ENCODE peak calls at places on chromosomes 3 and 15, in nine cellular contexts. One of them, this sample, is unnamed.

GRCh38 chr15:90609254-90610185 is 79.8 kb downstream of the CRTC3 start:
- DNase-seq in T-helper 2 cell: no peak
- DNase-seq in mesendoderm: peak; percentile 53
- DNase-seq in NCI-H2081: peak; percentile 21
- DNase-seq in GDM1: no peak
- DNase-seq in T follicular helper cell: no peak
- DNase-seq in astrocyte of the spinal cord: no peak
- DNase-seq in right lobe of liver: no peak
- DNase-seq in posterior vena cava: no peak
- DNase-seq in this sample: no peak

GRCh38 chr3:117726776-117727175 is 1017.2 kb downstream of the TUSC7 start:
- DNase-seq in T-helper 2 cell: no peak
- DNase-seq in mesendoderm: no peak
- DNase-seq in NCI-H2081: no peak
- DNase-seq in GDM1: no peak
- DNase-seq in T follicular helper cell: no peak
- DNase-seq in astrocyte of the spinal cord: no peak
- DNase-seq in right lobe of liver: no peak
- DNase-seq in posterior vena cava: no peak
- DNase-seq in this sample: no peak

GRCh38 chr3:40333416-40333815 is 23.9 kb downstream of the EIF1B start:
- DNase-seq in T-helper 2 cell: no peak
- DNase-seq in mesendoderm: no peak
- DNase-seq in NCI-H2081: no peak
- DNase-seq in GDM1: no peak
- DNase-seq in T follicular helper cell: no peak
- DNase-seq in astrocyte of the spinal cord: no peak
- DNase-seq in right lobe of liver: no peak
- DNase-seq in posterior vena cava: no peak
- DNase-seq in this sample: peak; percentile 10

GRCh38 chr15:76998661-76999285 is 3.8 kb downstream of the PSTPIP1 start:
- DNase-seq in T-helper 2 cell: no peak
- DNase-seq in mesendoderm: no peak
- DNase-seq in NCI-H2081: no peak
- DNase-seq in GDM1: no peak
- DNase-seq in T follicular helper cell: no peak
- DNase-seq in astrocyte of the spinal cord: no peak
- DNase-seq in right lobe of liver: no peak
- DNase-seq in posterior vena cava: peak; percentile 56
- DNase-seq in this sample: no peak

GRCh38 chr3:187205683-187206082 is 8.4 kb downstream of the RTP1 start:
- DNase-seq in T-helper 2 cell: no peak
- DNase-seq in mesendoderm: no peak
- DNase-seq in NCI-H2081: no peak
- DNase-seq in GDM1: no peak
- DNase-seq in T follicular helper cell: no peak
- DNase-seq in astrocyte of the spinal cord: no peak
- DNase-seq in right lobe of liver: no peak
- DNase-seq in posterior vena cava: no peak
- DNase-seq in this sample: no peak

GRCh38 chr3:13497386-13497785 is 17.3 kb downstream of the HDAC11 start:
- DNase-seq in T-helper 2 cell: no peak
- DNase-seq in mesendoderm: no peak
- DNase-seq in NCI-H2081: no peak
- DNase-seq in GDM1: no peak
- DNase-seq in T follicular helper cell: no peak
- DNase-seq in astrocyte of the spinal cord: no peak
- DNase-seq in right lobe of liver: no peak
- DNase-seq in posterior vena cava: peak; percentile 34
- DNase-seq in this sample: no peak

GRCh38 chr3:78919021-78919755 is 848.6 kb downstream of the ROBO1 start:
- DNase-seq in T-helper 2 cell: no peak
- DNase-seq in mesendoderm: peak; percentile 32
- DNase-seq in NCI-H2081: no peak
- DNase-seq in GDM1: no peak
- DNase-seq in T follicular helper cell: no peak
- DNase-seq in astrocyte of the spinal cord: peak; percentile 92
- DNase-seq in right lobe of liver: no peak
- DNase-seq in posterior vena cava: no peak
- DNase-seq in this sample: no peak

GRCh38 chr3:147089286-147089685 is 317.1 kb downstream of the ZIC4 start:
- DNase-seq in T-helper 2 cell: no peak
- DNase-seq in mesendoderm: no peak
- DNase-seq in NCI-H2081: no peak
- DNase-seq in GDM1: no peak
- DNase-seq in T follicular helper cell: no peak
- DNase-seq in astrocyte of the spinal cord: peak; percentile 11
- DNase-seq in right lobe of liver: no peak
- DNase-seq in posterior vena cava: no peak
- DNase-seq in this sample: no peak

GRCh38 chr15:55742927-55743614 is at the start of gene PRTG:
- DNase-seq in T-helper 2 cell: no peak
- DNase-seq in mesendoderm: peak; percentile 87
- DNase-seq in NCI-H2081: peak; percentile 35
- DNase-seq in GDM1: no peak
- DNase-seq in T follicular helper cell: no peak
- DNase-seq in astrocyte of the spinal cord: peak; percentile 82
- DNase-seq in right lobe of liver: peak; percentile 52
- DNase-seq in posterior vena cava: peak; percentile 91
- DNase-seq in this sample: peak; percentile 25

GRCh38 chr3:25895443-25895842 is 105.6 kb downstream of the OXSM start:
- DNase-seq in T-helper 2 cell: no peak
- DNase-seq in mesendoderm: peak; percentile 68
- DNase-seq in NCI-H2081: no peak
- DNase-seq in GDM1: no peak
- DNase-seq in T follicular helper cell: no peak
- DNase-seq in astrocyte of the spinal cord: no peak
- DNase-seq in right lobe of liver: no peak
- DNase-seq in posterior vena cava: no peak
- DNase-seq in this sample: no peak

GRCh38 chr3:134874737-134875413 is 79.8 kb downstream of the EPHB1 start:
- DNase-seq in T-helper 2 cell: no peak
- DNase-seq in mesendoderm: no peak
- DNase-seq in NCI-H2081: peak; percentile 34
- DNase-seq in GDM1: no peak
- DNase-seq in T follicular helper cell: no peak
- DNase-seq in astrocyte of the spinal cord: peak; percentile 5
- DNase-seq in right lobe of liver: peak; percentile 54
- DNase-seq in posterior vena cava: no peak
- DNase-seq in this sample: no peak

GRCh38 chr3:169754711-169755110 is 10.1 kb downstream of the TERC start:
- DNase-seq in T-helper 2 cell: no peak
- DNase-seq in mesendoderm: no peak
- DNase-seq in NCI-H2081: no peak
- DNase-seq in GDM1: no peak
- DNase-seq in T follicular helper cell: no peak
- DNase-seq in astrocyte of the spinal cord: no peak
- DNase-seq in right lobe of liver: no peak
- DNase-seq in posterior vena cava: no peak
- DNase-seq in this sample: no peak

GRCh38 chr3:61155701-61156292 is 95.5 kb downstream of the FHIT start:
- DNase-seq in T-helper 2 cell: no peak
- DNase-seq in mesendoderm: no peak
- DNase-seq in NCI-H2081: no peak
- DNase-seq in GDM1: no peak
- DNase-seq in T follicular helper cell: no peak
- DNase-seq in astrocyte of the spinal cord: no peak
- DNase-seq in right lobe of liver: peak; percentile 79
- DNase-seq in posterior vena cava: no peak
- DNase-seq in this sample: no peak

GRCh38 chr3:126022741-126023359 is 53.9 kb downstream of the ROPN1B start:
- DNase-seq in T-helper 2 cell: no peak
- DNase-seq in mesendoderm: no peak
- DNase-seq in NCI-H2081: no peak
- DNase-seq in GDM1: no peak
- DNase-seq in T follicular helper cell: no peak
- DNase-seq in astrocyte of the spinal cord: no peak
- DNase-seq in right lobe of liver: no peak
- DNase-seq in posterior vena cava: no peak
- DNase-seq in this sample: no peak

GRCh38 chr15:52349062-52349700 is 53.6 kb upstream of the MYO5C start:
- DNase-seq in T-helper 2 cell: no peak
- DNase-seq in mesendoderm: peak; percentile 54
- DNase-seq in NCI-H2081: no peak
- DNase-seq in GDM1: no peak
- DNase-seq in T follicular helper cell: no peak
- DNase-seq in astrocyte of the spinal cord: no peak
- DNase-seq in right lobe of liver: no peak
- DNase-seq in posterior vena cava: no peak
- DNase-seq in this sample: no peak

GRCh38 chr3:112388972-112389371 is 56.0 kb downstream of the CD200 start:
- DNase-seq in T-helper 2 cell: no peak
- DNase-seq in mesendoderm: no peak
- DNase-seq in NCI-H2081: no peak
- DNase-seq in GDM1: no peak
- DNase-seq in T follicular helper cell: no peak
- DNase-seq in astrocyte of the spinal cord: no peak
- DNase-seq in right lobe of liver: no peak
- DNase-seq in posterior vena cava: no peak
- DNase-seq in this sample: no peak

GRCh38 chr3:54917172-54917571 is 10.7 kb downstream of the LRTM1 start:
- DNase-seq in T-helper 2 cell: no peak
- DNase-seq in mesendoderm: no peak
- DNase-seq in NCI-H2081: no peak
- DNase-seq in GDM1: no peak
- DNase-seq in T follicular helper cell: no peak
- DNase-seq in astrocyte of the spinal cord: peak; percentile 38
- DNase-seq in right lobe of liver: no peak
- DNase-seq in posterior vena cava: no peak
- DNase-seq in this sample: no peak

GRCh38 chr3:151580592-151580991 is 119.7 kb upstream of the IGSF10 start:
- DNase-seq in T-helper 2 cell: no peak
- DNase-seq in mesendoderm: no peak
- DNase-seq in NCI-H2081: no peak
- DNase-seq in GDM1: no peak
- DNase-seq in T follicular helper cell: no peak
- DNase-seq in astrocyte of the spinal cord: peak; percentile 84
- DNase-seq in right lobe of liver: no peak
- DNase-seq in posterior vena cava: no peak
- DNase-seq in this sample: peak; percentile 68

GRCh38 chr3:115217678-115218451 is 70.8 kb upstream of the ZBTB20 start:
- DNase-seq in T-helper 2 cell: no peak
- DNase-seq in mesendoderm: peak; percentile 56
- DNase-seq in NCI-H2081: peak; percentile 61
- DNase-seq in GDM1: no peak
- DNase-seq in T follicular helper cell: no peak
- DNase-seq in astrocyte of the spinal cord: peak; percentile 87
- DNase-seq in right lobe of liver: no peak
- DNase-seq in posterior vena cava: peak; percentile 46
- DNase-seq in this sample: peak; percentile 88

GRCh38 chr3:32106929-32107362 is 526 bp downstream of the GPD1L start:
- DNase-seq in T-helper 2 cell: no peak
- DNase-seq in mesendoderm: no peak
- DNase-seq in NCI-H2081: peak; percentile 56
- DNase-seq in GDM1: no peak
- DNase-seq in T follicular helper cell: no peak
- DNase-seq in astrocyte of the spinal cord: peak; percentile 7
- DNase-seq in right lobe of liver: peak; percentile 49
- DNase-seq in posterior vena cava: no peak
- DNase-seq in this sample: no peak

GRCh38 chr3:52498134-52499054 is 3.3 kb downstream of the STAB1 start:
- DNase-seq in T-helper 2 cell: no peak
- DNase-seq in mesendoderm: no peak
- DNase-seq in NCI-H2081: no peak
- DNase-seq in GDM1: peak; percentile 92
- DNase-seq in T follicular helper cell: no peak
- DNase-seq in astrocyte of the spinal cord: peak; percentile 68
- DNase-seq in right lobe of liver: no peak
- DNase-seq in posterior vena cava: peak; percentile 92
- DNase-seq in this sample: no peak

GRCh38 chr15:90296996-90297395 is 31.5 kb downstream of the NGRN start:
- DNase-seq in T-helper 2 cell: no peak
- DNase-seq in mesendoderm: no peak
- DNase-seq in NCI-H2081: no peak
- DNase-seq in GDM1: no peak
- DNase-seq in T follicular helper cell: no peak
- DNase-seq in astrocyte of the spinal cord: no peak
- DNase-seq in right lobe of liver: no peak
- DNase-seq in posterior vena cava: no peak
- DNase-seq in this sample: no peak

GRCh38 chr3:58429657-58430056 is 4.0 kb downstream of the PDHB start:
- DNase-seq in T-helper 2 cell: no peak
- DNase-seq in mesendoderm: no peak
- DNase-seq in NCI-H2081: no peak
- DNase-seq in GDM1: no peak
- DNase-seq in T follicular helper cell: no peak
- DNase-seq in astrocyte of the spinal cord: peak; percentile 42
- DNase-seq in right lobe of liver: no peak
- DNase-seq in posterior vena cava: no peak
- DNase-seq in this sample: no peak

GRCh38 chr3:30626443-30627181 is 20.2 kb downstream of the TGFBR2 start:
- DNase-seq in T-helper 2 cell: no peak
- DNase-seq in mesendoderm: peak; percentile 46
- DNase-seq in NCI-H2081: no peak
- DNase-seq in GDM1: no peak
- DNase-seq in T follicular helper cell: no peak
- DNase-seq in astrocyte of the spinal cord: peak; percentile 71
- DNase-seq in right lobe of liver: no peak
- DNase-seq in posterior vena cava: no peak
- DNase-seq in this sample: no peak

GRCh38 chr3:184656991-184657669 is 54.7 kb downstream of the MAGEF1 start:
- DNase-seq in T-helper 2 cell: no peak
- DNase-seq in mesendoderm: peak; percentile 67
- DNase-seq in NCI-H2081: no peak
- DNase-seq in GDM1: no peak
- DNase-seq in T follicular helper cell: no peak
- DNase-seq in astrocyte of the spinal cord: peak; percentile 54
- DNase-seq in right lobe of liver: no peak
- DNase-seq in posterior vena cava: no peak
- DNase-seq in this sample: peak; percentile 20